ENCODE peak calls at places on chromosomes 13 and 19, in seven cellular contexts. V is HFF-Myc, A is fibroblast of lung, J is A549, R is esophagus squamous epithelium, X is left ventricle myocardium inferior, K is bronchial epithelial cell. G is an unnamed sample.

GRCh38 chr19:54332149-54332548 is 6.8 kb downstream of the LILRA4 start:
- DNase-seq in V (no peak), A (no peak), J (no peak), R (no peak), X (no peak), K (no peak), G (no peak)

GRCh38 chr13:27120011-27120410 is 51.6 kb downstream of the USP12 start:
- DNase-seq in V (no peak), A (no peak), J (no peak), R (no peak), X (no peak), K (no peak), G (no peak)

GRCh38 chr13:101845501-101846012 is 393.1 kb downstream of the ITGBL1 start:
- DNase-seq in V (no peak), A (no peak), J (no peak), R (no peak), X (no peak), K (no peak), G (no peak)

GRCh38 chr19:4519521-4520277 is 1.4 kb upstream of the PLIN4 start:
- DNase-seq in V (no peak), A (no peak), J (peak), R (no peak), X (peak), K (peak), G (no peak)

GRCh38 chr19:4829001-4829712 is 2.4 kb downstream of the TICAM1 start:
- DNase-seq in V (no peak), A (no peak), J (no peak), R (no peak), X (no peak), K (no peak), G (no peak)

GRCh38 chr19:18612772-18613588 is at the start of gene TMEM59L:
- DNase-seq in V (no peak), A (no peak), J (no peak), R (no peak), X (no peak), K (no peak), G (no peak)

GRCh38 chr19:16465239-16465638 is 6.5 kb downstream of the EPS15L1 start:
- DNase-seq in V (no peak), A (no peak), J (no peak), R (no peak), X (no peak), K (no peak), G (no peak)

GRCh38 chr13:21427741-21428140 is 31.4 kb downstream of the ZDHHC20 start:
- DNase-seq in V (no peak), A (no peak), J (no peak), R (no peak), X (no peak), K (no peak), G (no peak)

GRCh38 chr13:113586661-113587479 is 2.3 kb downstream of the TFDP1 start:
- DNase-seq in V (no peak), A (no peak), J (no peak), R (no peak), X (no peak), K (no peak), G (no peak)

GRCh38 chr13:94987081-94987480 is 274.7 kb upstream of the SOX21 start:
- DNase-seq in V (no peak), A (no peak), J (no peak), R (no peak), X (no peak), K (no peak), G (no peak)

GRCh38 chr13:34521166-34521565 is 420.9 kb upstream of the NBEA start:
- DNase-seq in V (no peak), A (no peak), J (no peak), R (no peak), X (no peak), K (no peak), G (no peak)

GRCh38 chr19:35070471-35070870 is 28.9 kb downstream of the HPN start:
- DNase-seq in V (no peak), A (no peak), J (peak), R (no peak), X (no peak), K (no peak), G (no peak)

GRCh38 chr13:112213467-112214245 is 146.7 kb downstream of the SOX1 start:
- DNase-seq in V (no peak), A (no peak), J (peak), R (no peak), X (no peak), K (no peak), G (no peak)

GRCh38 chr13:99281811-99282263 is 23.7 kb upstream of the GPR18 start:
- DNase-seq in V (no peak), A (no peak), J (no peak), R (no peak), X (peak), K (no peak), G (no peak)

GRCh38 chr19:39125199-39125553 is 410 bp upstream of the PAK4 start:
- DNase-seq in V (no peak), A (no peak), J (no peak), R (no peak), X (no peak), K (no peak), G (no peak)
- H3K4me3 ChIP-seq in V (peak), A (peak), J (peak), R (peak), X (peak), K (peak), G (peak)

GRCh38 chr19:47531640-47532387 is 17.0 kb upstream of the NAPA start:
- DNase-seq in V (no peak), A (no peak), J (no peak), R (no peak), X (no peak), K (no peak), G (no peak)
- TF ChIP-seq CTCF in V (no peak), A (no peak), J (no peak), R (no peak), X (no peak), K (no peak), G (no peak)

GRCh38 chr19:46944123-46944718 is 75.4 kb upstream of the NPAS1 start:
- DNase-seq in V (no peak), A (no peak), J (no peak), R (no peak), X (no peak), K (no peak), G (no peak)

GRCh38 chr19:46946611-46947238 is 72.9 kb upstream of the NPAS1 start:
- DNase-seq in V (no peak), A (no peak), J (no peak), R (no peak), X (no peak), K (no peak), G (no peak)

GRCh38 chr19:46945668-46946067 is 74.0 kb upstream of the NPAS1 start:
- DNase-seq in V (no peak), A (peak), J (no peak), R (no peak), X (no peak), K (no peak), G (no peak)

GRCh38 chr19:46946090-46946489 is 73.5 kb upstream of the NPAS1 start:
- DNase-seq in V (no peak), A (no peak), J (no peak), R (no peak), X (no peak), K (no peak), G (no peak)

DNA sequence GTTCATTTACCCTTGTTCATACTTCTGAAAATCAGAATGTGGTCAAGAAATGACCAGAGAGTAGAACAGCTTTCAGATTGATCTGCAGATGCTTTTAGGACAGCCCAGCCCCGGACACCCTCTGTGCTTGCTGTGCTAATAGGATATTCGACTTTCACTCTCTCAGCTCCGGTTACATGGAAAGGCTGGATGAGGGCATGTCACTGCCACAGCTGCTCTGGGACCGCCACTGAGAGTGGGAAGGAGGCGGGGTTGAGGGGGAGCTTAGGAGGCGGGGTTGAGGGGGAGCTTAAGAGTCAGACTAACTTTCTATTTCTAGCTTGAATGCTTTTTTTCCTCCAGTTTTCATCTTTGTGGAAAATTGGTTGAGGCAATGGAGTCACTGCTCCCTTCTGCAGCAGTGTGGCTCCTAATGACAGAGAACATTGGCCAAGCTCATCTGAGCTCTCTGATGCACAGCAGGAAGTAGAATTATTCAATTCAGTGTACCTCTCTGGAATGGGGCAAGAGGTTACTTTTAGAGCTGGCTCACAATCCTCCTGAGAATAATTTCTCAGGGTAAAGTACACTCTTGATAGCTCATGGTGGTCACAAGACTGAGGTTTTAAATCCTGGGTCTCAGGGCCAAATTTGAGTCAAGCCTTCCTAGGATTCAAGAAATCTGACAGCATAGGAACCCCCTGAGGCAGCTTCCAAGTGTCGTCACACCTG is 74.6 kb upstream of the NPAS1 start:
- DNase-seq in V (no peak), A (peak), J (no peak), R (no peak), X (peak), K (no peak), G (peak)
- H3K4me3 ChIP-seq in V (peak), A (no peak), J (no peak), R (no peak), X (peak), K (no peak), G (no peak)

DNA sequence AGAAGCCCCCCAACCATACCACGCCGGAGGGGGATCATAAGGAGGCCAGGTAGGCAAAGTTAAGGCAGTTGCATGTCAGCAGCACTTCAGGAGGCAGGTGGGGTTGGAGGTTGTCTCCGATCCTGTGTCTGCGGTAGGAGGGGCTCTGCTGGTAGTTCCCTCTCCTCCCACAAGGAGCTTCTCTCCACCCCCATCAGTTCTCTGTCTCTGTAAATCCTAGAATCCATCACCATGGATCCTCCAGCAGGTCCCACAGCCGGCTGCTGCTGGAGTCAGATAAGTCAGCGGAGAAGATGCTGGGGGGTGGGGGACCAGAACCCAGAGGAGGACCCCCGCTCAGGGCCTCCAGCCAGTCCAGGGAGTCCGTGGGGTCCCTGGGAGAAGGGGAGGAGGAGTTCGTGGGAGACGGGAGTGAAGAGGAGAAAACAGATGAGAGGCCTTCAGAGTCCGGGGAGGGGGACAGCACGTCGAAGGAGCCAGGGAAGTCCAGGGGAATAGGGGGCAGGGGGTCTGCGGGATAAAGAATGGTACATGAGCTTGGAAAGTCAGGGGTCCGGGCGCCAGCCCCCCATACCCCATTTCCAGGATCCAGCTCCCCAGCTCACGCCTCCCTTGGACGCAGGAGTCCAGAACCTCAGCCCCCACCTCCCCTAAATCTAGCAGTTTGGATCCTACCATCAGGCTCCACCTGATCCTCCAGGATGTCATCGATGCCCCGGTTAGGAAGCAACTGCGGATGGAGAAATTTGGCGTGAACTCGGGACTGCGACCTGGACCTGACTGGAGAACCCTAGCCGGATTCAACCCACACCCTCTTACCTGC is 6.3 kb downstream of the MAMSTR start:
- DNase-seq in V (no peak), A (no peak), J (peak), R (no peak), X (no peak), K (no peak), G (no peak)
- TF ChIP-seq CTCF in V (no peak), A (peak), J (no peak), R (peak), X (peak), K (peak), G (peak)

DNA sequence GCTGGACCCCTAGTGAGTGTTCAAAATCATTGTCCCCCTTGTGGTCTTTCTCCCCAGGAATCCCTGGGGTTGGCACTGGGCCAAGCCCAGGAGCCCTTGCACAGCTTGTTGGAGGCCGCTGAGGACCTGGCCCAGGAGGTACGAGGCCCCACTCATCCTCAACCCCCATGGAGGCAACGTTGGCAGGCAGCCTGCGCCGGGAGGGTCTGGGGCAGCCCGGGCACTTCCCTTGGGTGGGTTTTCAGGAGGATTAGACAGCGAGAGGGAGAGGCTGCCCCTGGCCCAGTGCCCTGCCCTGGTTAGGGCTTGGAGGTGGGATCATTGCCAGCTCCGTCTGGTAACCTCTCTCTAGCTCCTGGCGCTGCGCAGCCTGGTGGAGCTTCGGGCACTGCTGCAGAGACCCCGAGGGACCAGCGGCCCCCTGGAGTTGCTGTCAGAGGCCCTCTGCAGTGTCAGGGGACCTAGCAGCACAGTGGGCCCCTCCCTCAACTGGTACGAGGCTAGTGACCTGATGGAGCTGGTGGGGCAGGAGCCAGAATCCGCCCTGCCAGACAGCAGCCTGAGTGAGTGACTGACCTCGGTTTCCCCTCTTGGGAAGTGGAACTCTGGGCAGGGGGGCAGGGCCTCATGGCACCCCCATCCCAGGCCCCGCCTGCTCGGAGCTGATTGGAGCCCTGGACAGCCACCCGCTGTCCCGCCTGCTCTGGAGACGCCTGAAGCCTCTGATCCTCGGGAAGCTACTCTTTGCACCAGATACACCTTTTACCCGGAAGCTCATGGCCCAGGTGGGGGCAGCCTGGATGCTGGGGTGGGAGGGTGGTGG is 3.0 kb downstream of the ABCA7 start:
- DNase-seq in V (no peak), A (peak), J (peak), R (no peak), X (no peak), K (no peak), G (no peak)
- H3K4me3 ChIP-seq in V (no peak), A (no peak), J (peak), R (no peak), X (no peak), K (no peak), G (no peak)

G was measured in epithelial cell of proximal tubule.